ENCODE peak calls at places on chromosome 17, in nine cellular contexts. H is ovary, U is stomach, I is prostate gland, R is heart left ventricle, G is A549, J is HCT116, Q is transverse colon, Z is sigmoid colon. K is an unnamed sample.

GRCh38 chr17:46756061-46756735 is 62.3 kb downstream of the WNT3 start:
- DNase-seq in G (no peak), J (no peak), R (no peak), U (no peak), Q (no peak), H (no peak), Z (no peak), I (no peak), K (no peak)

GRCh38 chr17:75810216-75810615 is 25.6 kb downstream of the UNK start:
- DNase-seq in H (peak), G (no peak), R (no peak), Z (no peak), U (no peak), Q (peak), I (no peak), J (no peak), K (no peak)

GRCh38 chr17:82248815-82249638 is 20.2 kb downstream of the SLC16A3 start:
- DNase-seq in G (no peak), Q (no peak), J (no peak), R (peak), H (no peak), Z (no peak), I (no peak), U (no peak), K (no peak)

GRCh38 chr17:50638572-50638850 is 3.8 kb downstream of the ABCC3 start:
- DNase-seq in Z (no peak), R (no peak), J (no peak), G (peak), I (no peak), U (no peak), H (no peak), Q (no peak), K (peak)

GRCh38 chr17:57551321-57552079 is 193.6 kb downstream of the CCDC182 start:
- DNase-seq in R (no peak), H (no peak), U (peak), I (no peak), Q (peak), Z (no peak), J (no peak), G (no peak), K (no peak)

GRCh38 chr17:9370464-9370863 is 205.2 kb downstream of the STX8 start:
- DNase-seq in G (peak), U (no peak), Z (no peak), I (no peak), Q (no peak), R (no peak), H (no peak), J (no peak), K (no peak)

GRCh38 chr17:75087558-75088453 is at the start of gene SLC16A5:
- DNase-seq in Z (peak), J (peak), Q (peak), H (peak), I (peak), R (peak), G (peak), U (peak), K (no peak)

GRCh38 chr17:10385871-10386270 is 13.1 kb upstream of the MYH13 start:
- DNase-seq in I (no peak), Q (no peak), H (no peak), G (no peak), J (no peak), Z (no peak), R (no peak), U (no peak), K (no peak)

GRCh38 chr17:42310281-42311156 is 22.2 kb downstream of the STAT5A start:
- DNase-seq in Z (no peak), H (no peak), U (no peak), R (no peak), G (no peak), J (no peak), I (no peak), Q (no peak), K (no peak)

GRCh38 chr17:77846531-77847085 is 111.9 kb upstream of the TNRC6C start:
- DNase-seq in R (no peak), G (no peak), Q (no peak), I (no peak), U (no peak), Z (no peak), H (no peak), J (no peak), K (no peak)

GRCh38 chr17:35129154-35129972 is 7.9 kb downstream of the FNDC8 start:
- DNase-seq in H (no peak), G (no peak), R (no peak), U (no peak), J (no peak), I (no peak), Q (no peak), Z (no peak), K (no peak)

GRCh38 chr17:14070344-14071007 is 1.2 kb downstream of the COX10 start:
- DNase-seq in R (no peak), H (no peak), G (no peak), Q (no peak), I (no peak), J (no peak), Z (no peak), U (no peak), K (no peak)

GRCh38 chr17:61331886-61332285 is 67.8 kb upstream of the TBX2 start:
- DNase-seq in J (no peak), Z (no peak), U (no peak), R (no peak), G (no peak), I (no peak), Q (no peak), H (no peak), K (no peak)

GRCh38 chr17:75830168-75831031 is 13.8 kb downstream of the UNC13D start:
- DNase-seq in G (no peak), I (no peak), U (no peak), Z (peak), Q (peak), J (no peak), H (no peak), R (no peak), K (no peak)

GRCh38 chr17:40480501-40481003 is 20.9 kb downstream of the TNS4 start:
- DNase-seq in J (no peak), I (no peak), U (peak), Z (no peak), Q (peak), R (no peak), H (no peak), G (peak), K (no peak)

GRCh38 chr17:1454541-1454940 is 1.5 kb downstream of the CRK start:
- DNase-seq in R (no peak), U (no peak), Q (no peak), Z (no peak), G (no peak), J (no peak), H (no peak), I (no peak), K (no peak)

GRCh38 chr17:79531696-79532095 is 79.2 kb downstream of the RBFOX3 start:
- DNase-seq in U (no peak), Z (no peak), H (no peak), Q (no peak), R (no peak), I (no peak), G (no peak), J (no peak), K (no peak)

GRCh38 chr17:2707721-2708584 is 3.6 kb downstream of the CLUH start:
- DNase-seq in U (peak), J (no peak), R (peak), H (peak), Z (peak), I (no peak), Q (peak), G (peak), K (no peak)

GRCh38 chr17:12634789-12635414 is 30.8 kb upstream of the MYOCD start:
- DNase-seq in Z (no peak), U (no peak), H (no peak), R (no peak), I (no peak), G (no peak), Q (no peak), J (no peak), K (no peak)

GRCh38 chr17:60598001-60598736 is 1.8 kb upstream of the PPM1D start:
- DNase-seq in J (no peak), U (no peak), Z (no peak), H (no peak), Q (no peak), G (no peak), R (no peak), I (no peak), K (no peak)

GRCh38 chr17:45374501-45374900 is 57.7 kb upstream of the MAP3K14 start:
- DNase-seq in Z (no peak), I (no peak), R (no peak), J (no peak), H (no peak), G (no peak), Q (no peak), U (no peak), K (no peak)

GRCh38 chr17:21252875-21253645 is at the start of gene NATD1:
- DNase-seq in R (peak), G (peak), J (peak), U (peak), Q (peak), H (peak), I (peak), Z (peak), K (peak)
- TF ChIP-seq POLR2A in R (peak), G (no peak), J (no peak), U (no peak), Q (peak), H (no peak), I (peak), Z (no peak), K (peak)

DNA sequence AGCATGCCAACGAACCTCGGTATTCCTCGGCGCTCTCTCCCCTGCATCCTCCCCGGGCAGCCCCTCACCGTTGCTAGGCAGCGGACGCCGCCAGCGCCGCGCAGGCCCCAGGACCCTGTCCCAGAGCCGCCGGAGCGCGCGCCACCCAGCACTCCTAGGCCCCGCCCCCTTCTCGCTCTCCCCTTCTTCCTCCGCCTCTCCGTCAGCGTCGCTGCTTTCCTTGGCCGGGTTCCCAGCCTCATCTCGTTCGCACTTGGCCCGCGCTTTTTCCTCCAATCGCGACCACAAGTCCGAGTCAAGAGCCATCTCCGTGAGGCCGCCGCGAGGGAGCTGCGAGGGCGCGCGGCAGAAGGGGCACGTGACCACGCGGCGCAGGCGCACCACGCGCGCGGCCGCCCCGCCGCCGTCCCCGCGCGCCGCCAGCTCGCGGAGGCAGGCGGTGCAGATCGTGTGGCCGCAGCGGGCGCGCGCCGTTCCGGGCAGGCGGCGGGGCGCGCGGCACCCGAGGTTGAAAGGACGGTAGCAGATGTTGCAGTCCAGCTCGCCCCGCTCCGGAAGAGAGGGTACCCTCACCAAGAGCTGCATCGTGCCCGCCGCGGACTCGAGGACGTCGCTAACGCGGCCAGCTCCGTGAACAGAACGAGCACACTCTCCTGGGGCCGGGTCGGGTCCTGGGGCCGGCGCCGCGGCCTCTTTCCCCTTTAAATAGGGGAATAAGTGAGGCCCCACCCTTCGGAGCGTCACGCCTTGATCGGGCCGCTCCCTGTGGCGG is at the start of gene RNF227:
- DNase-seq in Q (peak), I (peak), G (peak), H (peak), U (peak), R (peak), J (peak), Z (peak), K (peak)
- TF ChIP-seq POLR2A in Q (peak), I (peak), G (peak), H (peak), U (no peak), R (peak), J (no peak), Z (no peak), K (peak)

DNA sequence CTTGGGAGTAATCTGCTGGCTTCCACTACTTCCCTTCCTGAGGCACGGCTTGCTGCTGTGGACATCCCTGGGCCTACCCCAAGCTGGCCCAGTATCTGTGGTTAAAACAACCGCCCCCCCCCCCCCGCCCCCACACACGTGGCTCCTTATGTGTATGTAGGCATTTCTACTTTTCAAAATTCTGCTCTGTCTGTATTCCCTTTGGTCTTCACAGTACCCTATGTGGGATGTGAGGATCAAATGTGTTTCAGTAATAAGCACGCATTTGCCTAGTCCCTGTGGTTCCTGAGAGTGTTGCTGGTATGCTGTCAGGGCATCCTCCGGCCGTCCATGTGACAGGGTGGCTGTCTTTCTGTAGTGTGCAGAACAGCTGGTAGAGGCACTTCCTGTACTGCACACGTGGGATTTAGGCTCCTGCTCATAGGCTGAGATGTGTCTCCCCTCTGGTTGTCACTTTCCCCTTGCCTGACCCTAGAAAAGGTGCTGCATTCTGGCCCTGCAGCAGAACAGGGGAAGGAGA is 2.2 kb downstream of the NT5M start:
- DNase-seq in H (no peak), J (no peak), Q (peak), G (no peak), U (no peak), R (no peak), I (no peak), Z (no peak), K (no peak)
- TF ChIP-seq POLR2A in H (no peak), J (no peak), Q (no peak), G (no peak), U (no peak), R (no peak), I (no peak), Z (no peak), K (no peak)

GRCh38 chr17:30296499-30297038 is 4.8 kb upstream of the BLMH start:
- DNase-seq in Z (no peak), H (no peak), I (no peak), Q (no peak), G (no peak), R (no peak), U (no peak), J (no peak), K (no peak)

GRCh38 chr17:30290696-30291570 is 811 bp downstream of the BLMH start:
- DNase-seq in G (peak), U (peak), Z (peak), H (peak), Q (peak), I (peak), R (peak), J (no peak), K (no peak)

GRCh38 chr17:30292490-30292858 is 730 bp upstream of the BLMH start:
- DNase-seq in J (no peak), Q (no peak), G (no peak), U (no peak), Z (no peak), R (no peak), H (no peak), I (no peak), K (no peak)

GRCh38 chr17:30290077-30290476 is 1.7 kb downstream of the BLMH start:
- DNase-seq in Z (no peak), Q (no peak), G (no peak), J (no peak), R (no peak), U (no peak), I (no peak), H (no peak), K (no peak)

GRCh38 chr17:30291571-30292489 is at the start of gene BLMH:
- DNase-seq in R (peak), Z (peak), U (peak), H (peak), I (peak), G (peak), Q (peak), J (no peak), K (peak)
- TF ChIP-seq POLR2A in R (peak), Z (no peak), U (no peak), H (peak), I (peak), G (peak), Q (peak), J (peak), K (peak)

GRCh38 chr17:28388106-28388505 is 16.6 kb downstream of the SARM1 start:
- DNase-seq in J (no peak), U (no peak), R (no peak), H (no peak), Q (no peak), G (no peak), Z (no peak), I (no peak), K (no peak)

GRCh38 chr17:28381141-28381825 is 9.8 kb downstream of the SARM1 start:
- DNase-seq in I (no peak), G (no peak), J (no peak), Z (no peak), H (no peak), U (peak), R (no peak), Q (peak), K (no peak)

GRCh38 chr17:28380572-28380907 is 9.0 kb downstream of the SARM1 start:
- DNase-seq in U (no peak), Z (no peak), J (no peak), Q (no peak), I (no peak), R (no peak), G (no peak), H (no peak), K (no peak)

GRCh38 chr17:28385037-28385797 is 13.7 kb downstream of the SARM1 start:
- DNase-seq in H (no peak), Z (no peak), I (no peak), U (peak), G (no peak), Q (peak), R (no peak), J (no peak), K (no peak)

DNA sequence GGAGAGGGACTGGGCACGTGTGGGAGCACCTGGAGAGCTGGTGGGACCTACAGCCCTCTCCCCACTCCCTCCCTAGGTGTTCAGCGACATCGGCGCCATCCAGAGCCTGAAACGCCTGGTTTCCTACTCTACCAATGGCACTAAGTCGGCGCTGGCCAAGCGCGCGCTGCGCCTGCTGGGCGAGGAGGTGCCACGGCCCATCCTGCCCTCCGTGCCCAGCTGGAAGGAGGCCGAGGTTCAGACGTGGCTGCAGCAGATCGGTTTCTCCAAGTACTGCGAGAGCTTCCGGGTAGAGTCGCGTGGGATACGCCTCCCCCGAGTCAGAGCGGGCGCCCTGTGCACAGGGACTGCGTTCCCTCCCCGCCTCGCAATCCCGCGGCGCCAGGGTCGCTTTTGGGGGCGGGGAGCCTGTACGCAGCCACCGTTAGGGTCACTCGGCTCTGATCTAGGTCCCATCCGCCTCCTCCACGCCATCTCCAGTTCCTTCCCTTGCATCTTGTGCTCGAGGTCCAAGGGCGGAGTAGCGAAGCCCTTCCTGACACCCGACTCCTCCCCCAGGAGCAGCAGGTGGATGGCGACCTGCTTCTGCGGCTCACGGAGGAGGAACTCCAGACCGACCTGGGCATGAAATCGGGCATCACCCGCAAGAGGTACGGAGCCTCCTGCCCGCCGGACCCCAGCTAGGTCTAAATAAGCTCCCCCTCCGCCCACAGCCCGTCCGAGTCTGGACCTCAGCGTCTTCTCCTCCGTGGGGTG is 13.0 kb downstream of the SARM1 start:
- DNase-seq in Z (no peak), H (no peak), G (no peak), J (no peak), I (peak), R (peak), Q (peak), U (peak), K (no peak)
- TF ChIP-seq POLR2A in Z (no peak), H (no peak), G (no peak), J (no peak), I (peak), R (peak), Q (peak), U (peak), K (no peak)

GRCh38 chr17:36544049-36544319 is 735 bp upstream of the GGNBP2 start:
- DNase-seq in G (peak), Q (no peak), J (no peak), I (peak), H (no peak), Z (peak), U (peak), R (peak), K (peak)
- TF ChIP-seq POLR2A in G (no peak), Q (peak), J (no peak), I (peak), H (no peak), Z (no peak), U (no peak), R (no peak), K (no peak)

DNA sequence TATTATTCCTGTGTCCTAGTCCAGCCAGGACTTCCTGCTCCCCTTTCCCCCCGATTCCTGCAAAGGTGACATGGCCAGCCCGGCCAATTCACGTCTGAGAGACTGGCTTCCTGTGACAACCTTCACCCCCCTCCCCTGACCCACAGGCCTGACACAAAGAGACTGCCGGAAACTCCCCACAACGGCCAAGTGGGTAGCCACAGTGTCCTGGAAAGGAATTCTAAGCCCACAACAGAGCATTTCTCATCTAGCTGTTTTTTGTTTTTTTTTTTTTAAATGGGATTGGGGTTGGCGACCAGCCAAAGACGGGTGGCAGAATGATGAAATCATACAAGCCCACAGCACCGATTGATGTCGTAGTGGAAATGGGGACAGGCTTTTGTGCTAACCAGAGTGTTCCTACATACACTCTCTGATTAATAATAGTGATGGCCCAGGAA is 2.8 kb upstream of the XAF1 start:
- DNase-seq in I (no peak), J (no peak), H (peak), Q (peak), R (peak), Z (peak), G (no peak), U (no peak), K (peak)
- TF ChIP-seq POLR2A in I (no peak), J (no peak), H (no peak), Q (no peak), R (no peak), Z (no peak), G (no peak), U (no peak), K (no peak)

K was measured in H54.